ENCODE peak calls at places on chromosomes 11 and 22, in ten cellular contexts. J, K, E, R, C, F, Z, X, S and L are unnamed samples.

GRCh38 chr22:27372364-27372763 is 429.2 kb downstream of the MN1 start:
- DNase-seq in J (no peak), K (no peak), E (no peak), R (no peak), C (no peak), F (no peak), Z (no peak), X (no peak), S (no peak), L (no peak)

GRCh38 chr11:1152316-1153104 is 5.2 kb upstream of the MUC5AC start:
- DNase-seq in J (no peak), K (no peak), E (no peak), R (peak; percentile 16), C (no peak), F (peak; percentile 72), Z (peak; percentile 65), X (no peak), S (no peak), L (peak; percentile 48)

GRCh38 chr22:32579533-32580220 is 105.1 kb downstream of the FBXO7 start:
- DNase-seq in J (no peak), K (no peak), E (peak; percentile 61), R (no peak), C (no peak), F (no peak), Z (no peak), X (no peak), S (no peak), L (no peak)

GRCh38 chr22:26673485-26673884 is 16.1 kb downstream of the MIAT start:
- DNase-seq in J (no peak), K (no peak), E (no peak), R (no peak), C (no peak), F (no peak), Z (no peak), X (no peak), S (no peak), L (no peak)

GRCh38 chr11:72039108-72039850 is 40.6 kb downstream of the IL18BP start:
- DNase-seq in J (peak; percentile 19), K (no peak), E (peak; percentile 65), R (peak; percentile 64), C (no peak), F (peak; percentile 73), Z (no peak), X (no peak), S (no peak), L (no peak)

GRCh38 chr11:86069408-86070086 is 663 bp upstream of the PICALM start:
- DNase-seq in J (peak; percentile 79), K (peak; percentile 54), E (no peak), R (peak; percentile 22), C (peak; percentile 67), F (no peak), Z (no peak), X (no peak), S (peak; percentile 46), L (peak; percentile 75)

GRCh38 chr11:2202071-2202899 is 30.7 kb upstream of the TH start:
- DNase-seq in J (no peak), K (no peak), E (no peak), R (peak; percentile 19), C (peak; percentile 52), F (peak; percentile 88), Z (peak; percentile 89), X (no peak), S (peak; percentile 93), L (no peak)

GRCh38 chr11:42524534-42525227 is 787.1 kb upstream of the API5 start:
- DNase-seq in J (peak; percentile 82), K (no peak), E (no peak), R (peak; percentile 50), C (peak; percentile 55), F (peak; percentile 45), Z (no peak), X (peak; percentile 8), S (peak; percentile 24), L (peak; percentile 47)

GRCh38 chr22:23127055-23127756 is 14.6 kb downstream of the RSPH14 start:
- DNase-seq in J (no peak), K (no peak), E (no peak), R (no peak), C (no peak), F (no peak), Z (no peak), X (no peak), S (no peak), L (no peak)

GRCh38 chr11:114284021-114284420 is 12.2 kb upstream of the NNMT start:
- DNase-seq in J (no peak), K (no peak), E (no peak), R (peak; percentile 48), C (no peak), F (no peak), Z (no peak), X (no peak), S (no peak), L (no peak)

DNA sequence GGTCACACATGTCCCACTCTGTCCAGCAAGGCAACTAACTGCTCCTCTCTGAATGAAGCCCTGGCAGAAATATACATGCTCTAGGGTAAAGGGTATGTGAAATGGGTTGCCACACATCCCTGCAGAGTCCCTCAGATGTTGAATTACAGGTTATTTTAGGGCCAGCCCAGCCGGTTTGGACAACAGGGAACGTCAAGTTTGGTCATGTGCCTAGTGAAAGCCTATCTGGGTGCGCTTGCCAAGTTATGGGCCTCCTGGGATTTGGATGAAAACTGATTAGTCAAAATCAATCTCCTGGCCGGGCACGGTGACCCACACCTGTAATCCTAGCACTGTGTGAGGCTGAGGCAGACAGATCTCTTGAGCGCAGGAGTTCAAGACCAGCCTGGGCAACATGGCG is 10.4 kb downstream of the AP1B1 start:
- DNase-seq in J (no peak), K (no peak), E (no peak), R (no peak), C (peak; percentile 25), F (peak; percentile 80), Z (no peak), X (no peak), S (peak; percentile 81), L (no peak)
- TF ChIP-seq POLR2AphosphoS5 in J (no peak), K (no peak), E (no peak), R (no peak), C (no peak), F (peak; percentile 15), Z (no peak), X (no peak), S (no peak), L (no peak)

GRCh38 chr11:68776442-68777235 is 25.3 kb upstream of the TESMIN start:
- DNase-seq in J (no peak), K (peak; percentile 15), E (no peak), R (no peak), C (no peak), F (no peak), Z (peak; percentile 70), X (no peak), S (no peak), L (no peak)
- TF ChIP-seq POLR2AphosphoS5 in J (no peak), K (no peak), E (no peak), R (no peak), C (no peak), F (no peak), Z (no peak), X (no peak), S (no peak), L (no peak)

GRCh38 chr22:46113910-46114517 is 36.3 kb upstream of the PPARA start:
- DNase-seq in J (no peak), K (no peak), E (no peak), R (no peak), C (peak; percentile 89), F (no peak), Z (peak; percentile 76), X (no peak), S (no peak), L (no peak)
- TF ChIP-seq POLR2AphosphoS5 in J (no peak), K (no peak), E (no peak), R (no peak), C (no peak), F (no peak), Z (no peak), X (no peak), S (no peak), L (no peak)

GRCh38 chr11:33797879-33798278 is 23.6 kb upstream of the FBXO3 start:
- DNase-seq in J (no peak), K (no peak), E (no peak), R (no peak), C (no peak), F (no peak), Z (no peak), X (no peak), S (no peak), L (no peak)

GRCh38 chr11:33801821-33802413 is 27.6 kb upstream of the FBXO3 start:
- DNase-seq in J (peak; percentile 55), K (peak; percentile 0), E (no peak), R (peak; percentile 42), C (no peak), F (no peak), Z (no peak), X (no peak), S (no peak), L (no peak)

GRCh38 chr11:33804471-33804870 is 30.2 kb upstream of the FBXO3 start:
- DNase-seq in J (no peak), K (no peak), E (no peak), R (no peak), C (no peak), F (no peak), Z (no peak), X (no peak), S (no peak), L (no peak)

GRCh38 chr11:33808228-33808828 is 34.0 kb upstream of the FBXO3 start:
- DNase-seq in J (peak; percentile 94), K (peak; percentile 75), E (peak; percentile 91), R (peak; percentile 71), C (peak; percentile 91), F (peak; percentile 86), Z (no peak), X (peak; percentile 45), S (peak; percentile 55), L (no peak)

DNA sequence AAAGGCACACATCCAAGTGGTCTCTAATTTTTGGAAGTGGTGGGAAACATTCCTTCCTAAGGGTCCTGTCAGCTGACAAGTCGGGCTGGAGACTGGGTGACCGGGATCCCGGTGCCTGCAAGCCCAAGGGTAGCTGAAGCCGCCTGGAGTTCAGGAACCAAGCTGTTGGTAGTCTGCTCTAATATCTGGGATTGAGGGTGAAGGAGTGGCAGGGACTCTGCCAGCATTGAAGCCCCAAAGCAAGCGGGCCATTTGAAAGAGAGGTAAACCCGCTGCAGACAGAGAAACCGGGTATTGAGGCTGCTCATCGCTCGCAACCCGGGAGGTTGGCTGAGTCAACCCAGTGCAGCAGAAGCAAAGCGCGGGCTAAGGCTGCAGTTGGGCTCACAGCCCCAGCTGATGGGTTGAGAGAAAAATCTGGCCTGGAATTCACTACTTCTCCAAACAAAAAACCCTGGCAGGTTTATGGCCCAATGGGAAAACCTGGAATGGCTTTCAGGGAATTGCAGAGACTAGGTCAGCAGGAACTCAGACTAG is 28.2 kb upstream of the FBXO3 start:
- DNase-seq in J (peak; percentile 97), K (peak; percentile 85), E (no peak), R (peak; percentile 72), C (peak; percentile 74), F (peak; percentile 58), Z (no peak), X (no peak), S (no peak), L (peak; percentile 61)
- TF ChIP-seq POLR2AphosphoS5 in J (peak; percentile 48), K (peak; percentile 46), E (no peak), R (peak; percentile 32), C (peak; percentile 12), F (peak; percentile 15), Z (peak; percentile 13), X (no peak), S (no peak), L (no peak)

GRCh38 chr11:110311783-110312578 is 15.6 kb upstream of the RDX start:
- DNase-seq in J (no peak), K (no peak), E (no peak), R (no peak), C (no peak), F (no peak), Z (no peak), X (no peak), S (no peak), L (no peak)
- TF ChIP-seq POLR2AphosphoS5 in J (no peak), K (no peak), E (no peak), R (no peak), C (no peak), F (no peak), Z (no peak), X (no peak), S (no peak), L (no peak)

GRCh38 chr11:45062974-45063635 is 83.3 kb upstream of the PRDM11 start:
- DNase-seq in J (no peak), K (no peak), E (no peak), R (no peak), C (no peak), F (no peak), Z (no peak), X (no peak), S (no peak), L (no peak)
- TF ChIP-seq POLR2AphosphoS5 in J (no peak), K (no peak), E (no peak), R (no peak), C (no peak), F (no peak), Z (no peak), X (no peak), S (no peak), L (no peak)